ENCODE peak calls at places on chromosomes 5 and 9, in four cellular contexts. One of them, this sample, is unnamed.

GRCh38 chr5:122192883-122193496 is 63.6 kb downstream of the ZNF474 start:
- DNase-seq in IMR-90: peak; percentile 79
- DNase-seq in H9: no peak
- DNase-seq in mesenchymal stem cell: peak; percentile 71
- DNase-seq in this sample: peak; percentile 75

GRCh38 chr5:176574297-176574591 is 25.1 kb downstream of the CDHR2 start:
- DNase-seq in H9: no peak
- DNase-seq in IMR-90: no peak
- DNase-seq in mesenchymal stem cell: no peak
- DNase-seq in this sample: no peak

GRCh38 chr5:53260446-53260845 is 150.9 kb upstream of the MOCS2 start:
- DNase-seq in mesenchymal stem cell: no peak
- DNase-seq in IMR-90: no peak
- DNase-seq in H9: no peak
- DNase-seq in this sample: no peak

GRCh38 chr9:100098241-100098886 is 436 bp downstream of the ERP44 start:
- DNase-seq in IMR-90: peak; percentile 54
- DNase-seq in mesenchymal stem cell: peak; percentile 80
- DNase-seq in H9: peak; percentile 82
- DNase-seq in this sample: peak; percentile 88

GRCh38 chr5:78803386-78803785 is 154.8 kb upstream of the LHFPL2 start:
- DNase-seq in IMR-90: no peak
- DNase-seq in H9: no peak
- DNase-seq in mesenchymal stem cell: no peak
- DNase-seq in this sample: no peak

GRCh38 chr5:134046801-134047707 is 42.3 kb upstream of the VDAC1 start:
- DNase-seq in IMR-90: no peak
- DNase-seq in mesenchymal stem cell: no peak
- DNase-seq in H9: peak; percentile 72
- DNase-seq in this sample: no peak

GRCh38 chr9:129981180-129981907 is 61.6 kb downstream of the FNBP1 start:
- DNase-seq in IMR-90: no peak
- DNase-seq in mesenchymal stem cell: peak; percentile 32
- DNase-seq in H9: no peak
- DNase-seq in this sample: no peak

GRCh38 chr9:131629827-131630205 is 84.5 kb downstream of the PRRT1B start:
- DNase-seq in mesenchymal stem cell: no peak
- DNase-seq in IMR-90: no peak
- DNase-seq in H9: no peak
- DNase-seq in this sample: no peak

GRCh38 chr5:128052764-128053163 is 30.8 kb upstream of the SLC12A2 start:
- DNase-seq in mesenchymal stem cell: no peak
- DNase-seq in IMR-90: peak; percentile 35
- DNase-seq in H9: no peak
- DNase-seq in this sample: no peak

GRCh38 chr5:6410421-6410820 is 32.1 kb upstream of the MED10 start:
- DNase-seq in mesenchymal stem cell: no peak
- DNase-seq in H9: no peak
- DNase-seq in IMR-90: no peak
- DNase-seq in this sample: no peak

GRCh38 chr5:172773481-172774469 is 2.8 kb upstream of the DUSP1 start:
- DNase-seq in mesenchymal stem cell: peak; percentile 77
- DNase-seq in H9: no peak
- DNase-seq in IMR-90: peak; percentile 51
- DNase-seq in this sample: no peak

GRCh38 chr9:136695955-136696354 is 8.7 kb upstream of the AGPAT2 start:
- DNase-seq in mesenchymal stem cell: no peak
- DNase-seq in IMR-90: no peak
- DNase-seq in H9: no peak
- DNase-seq in this sample: no peak

GRCh38 chr9:3735251-3735650 is 209.4 kb upstream of the RFX3 start:
- DNase-seq in mesenchymal stem cell: no peak
- DNase-seq in IMR-90: no peak
- DNase-seq in H9: no peak
- DNase-seq in this sample: no peak

GRCh38 chr9:343773-344172 is 129.1 kb downstream of the DOCK8 start:
- DNase-seq in mesenchymal stem cell: no peak
- DNase-seq in H9: no peak
- DNase-seq in IMR-90: no peak
- DNase-seq in this sample: no peak

GRCh38 chr5:67291671-67292070 is 95.1 kb upstream of the CD180 start:
- DNase-seq in H9: no peak
- DNase-seq in mesenchymal stem cell: no peak
- DNase-seq in IMR-90: no peak
- DNase-seq in this sample: no peak

GRCh38 chr5:99949361-99949760 is 585.8 kb upstream of the FAM174A start:
- DNase-seq in IMR-90: no peak
- DNase-seq in mesenchymal stem cell: no peak
- DNase-seq in H9: no peak
- DNase-seq in this sample: no peak

GRCh38 chr5:88660947-88661869 is 221.8 kb downstream of the MEF2C start:
- DNase-seq in H9: peak; percentile 99
- DNase-seq in mesenchymal stem cell: peak; percentile 58
- DNase-seq in IMR-90: peak; percentile 77
- DNase-seq in this sample: peak; percentile 98

GRCh38 chr9:5651246-5651645 is 22.3 kb downstream of the RIC1 start:
- DNase-seq in H9: no peak
- DNase-seq in IMR-90: no peak
- DNase-seq in mesenchymal stem cell: no peak
- DNase-seq in this sample: peak; percentile 18

GRCh38 chr9:96853711-96854072 is 622 bp downstream of the ZNF782 start:
- DNase-seq in IMR-90: peak; percentile 5
- DNase-seq in H9: no peak
- DNase-seq in mesenchymal stem cell: peak; percentile 19
- DNase-seq in this sample: peak; percentile 7

GRCh38 chr5:1512541-1513291 is 11.0 kb downstream of the LPCAT1 start:
- DNase-seq in IMR-90: no peak
- DNase-seq in mesenchymal stem cell: no peak
- DNase-seq in H9: peak; percentile 27
- DNase-seq in this sample: no peak

GRCh38 chr9:136395345-136396218 is 4.4 kb downstream of the SNAPC4 start:
- DNase-seq in mesenchymal stem cell: no peak
- DNase-seq in H9: no peak
- DNase-seq in IMR-90: no peak
- DNase-seq in this sample: no peak

GRCh38 chr9:125387861-125388524 is 126.4 kb downstream of the GAPVD1 start:
- DNase-seq in mesenchymal stem cell: no peak
- DNase-seq in H9: no peak
- DNase-seq in IMR-90: no peak
- DNase-seq in this sample: no peak
- H2BK5ac ChIP-seq in mesenchymal stem cell: no peak overlapping the region
- H2BK5ac ChIP-seq in H9: no peak overlapping the region
- H2BK5ac ChIP-seq in IMR-90: no peak overlapping the region
- H2BK5ac ChIP-seq in this sample: no peak overlapping the region

DNA sequence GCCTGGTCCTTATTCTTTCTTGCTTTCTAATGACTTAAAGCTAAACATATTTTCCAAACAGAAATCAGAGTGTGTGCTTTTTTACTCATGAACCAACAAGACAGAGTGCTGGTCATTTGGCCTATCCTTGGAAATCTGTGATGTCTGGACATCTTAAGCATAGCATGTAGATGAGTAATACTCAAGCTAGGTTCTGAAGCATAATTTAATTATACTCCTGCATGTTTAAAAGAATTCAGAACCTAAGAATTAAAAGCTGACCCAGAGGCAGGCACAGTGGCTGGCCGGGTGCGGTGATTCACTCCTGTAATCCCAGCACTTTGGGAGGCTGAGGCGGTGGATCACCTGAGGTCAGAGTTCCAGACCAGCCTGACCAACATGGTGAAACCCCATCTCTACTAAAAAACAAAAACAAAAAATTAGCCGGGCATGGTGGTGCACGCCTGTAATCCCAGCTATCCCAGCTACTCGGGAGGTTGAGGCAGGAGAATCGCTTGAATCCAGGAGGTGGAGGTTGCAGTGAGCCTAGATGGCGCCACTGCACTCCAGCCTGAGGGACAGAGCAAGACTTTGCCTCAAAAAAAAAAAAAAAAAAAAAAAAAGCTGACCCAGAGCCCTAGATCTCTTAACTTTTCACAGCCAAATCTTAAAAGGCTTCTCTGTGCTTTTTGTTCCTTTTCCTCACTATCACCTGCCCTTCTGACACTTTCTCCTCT is 16.2 kb upstream of the TJP2 start:
- DNase-seq in IMR-90: peak; percentile 84
- DNase-seq in mesenchymal stem cell: peak; percentile 47
- DNase-seq in H9: peak; percentile 21
- DNase-seq in this sample: no peak
- H2BK5ac ChIP-seq in IMR-90: no peak overlapping the region
- H2BK5ac ChIP-seq in mesenchymal stem cell: no peak overlapping the region
- H2BK5ac ChIP-seq in H9: no peak overlapping the region
- H2BK5ac ChIP-seq in this sample: no peak overlapping the region

DNA sequence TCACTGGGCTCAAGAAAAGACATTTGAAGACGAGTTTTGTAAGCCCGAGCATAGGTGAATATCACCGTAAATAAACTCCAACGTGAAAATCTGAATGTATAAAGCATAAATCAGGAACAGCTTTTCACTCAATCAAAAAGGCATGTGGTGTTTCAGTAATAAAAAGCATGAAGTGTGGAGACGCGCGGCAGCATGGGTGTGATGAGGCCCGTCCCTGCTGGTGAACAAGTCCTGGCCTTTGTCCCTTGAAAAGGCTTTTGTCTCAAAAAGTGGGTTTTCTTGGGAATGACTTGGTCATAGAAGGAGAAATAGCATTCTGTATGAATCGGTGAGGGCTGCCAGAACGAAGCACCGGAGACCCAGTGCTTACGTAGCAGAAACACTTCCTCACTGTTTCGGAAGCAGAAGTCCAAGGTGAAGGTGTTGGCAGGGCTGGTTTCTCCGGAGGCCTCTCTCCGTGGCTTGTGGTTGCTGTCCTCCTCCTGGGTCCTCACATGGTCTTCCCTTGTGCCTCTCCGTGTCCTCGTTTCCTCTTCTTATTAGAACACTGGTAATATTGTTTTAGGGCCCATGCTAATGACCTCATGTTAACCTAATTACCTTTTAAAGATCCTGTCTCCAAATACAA is 24.9 kb downstream of the ROPN1L start:
- DNase-seq in H9: no peak
- DNase-seq in mesenchymal stem cell: no peak
- DNase-seq in IMR-90: no peak
- DNase-seq in this sample: no peak
- H2BK5ac ChIP-seq in H9: no peak overlapping the region
- H2BK5ac ChIP-seq in mesenchymal stem cell: no peak overlapping the region
- H2BK5ac ChIP-seq in IMR-90: no peak overlapping the region
- H2BK5ac ChIP-seq in this sample: no peak overlapping the region

GRCh38 chr5:55636711-55637110 is 75.4 kb downstream of the SLC38A9 start:
- DNase-seq in H9: no peak
- DNase-seq in IMR-90: peak; percentile 12
- DNase-seq in mesenchymal stem cell: peak; percentile 57
- DNase-seq in this sample: peak; percentile 87
- H2BK5ac ChIP-seq in H9: no peak overlapping the region
- H2BK5ac ChIP-seq in IMR-90: no peak overlapping the region
- H2BK5ac ChIP-seq in mesenchymal stem cell: no peak overlapping the region
- H2BK5ac ChIP-seq in this sample: peak overlapping the region; percentile 31

DNA sequence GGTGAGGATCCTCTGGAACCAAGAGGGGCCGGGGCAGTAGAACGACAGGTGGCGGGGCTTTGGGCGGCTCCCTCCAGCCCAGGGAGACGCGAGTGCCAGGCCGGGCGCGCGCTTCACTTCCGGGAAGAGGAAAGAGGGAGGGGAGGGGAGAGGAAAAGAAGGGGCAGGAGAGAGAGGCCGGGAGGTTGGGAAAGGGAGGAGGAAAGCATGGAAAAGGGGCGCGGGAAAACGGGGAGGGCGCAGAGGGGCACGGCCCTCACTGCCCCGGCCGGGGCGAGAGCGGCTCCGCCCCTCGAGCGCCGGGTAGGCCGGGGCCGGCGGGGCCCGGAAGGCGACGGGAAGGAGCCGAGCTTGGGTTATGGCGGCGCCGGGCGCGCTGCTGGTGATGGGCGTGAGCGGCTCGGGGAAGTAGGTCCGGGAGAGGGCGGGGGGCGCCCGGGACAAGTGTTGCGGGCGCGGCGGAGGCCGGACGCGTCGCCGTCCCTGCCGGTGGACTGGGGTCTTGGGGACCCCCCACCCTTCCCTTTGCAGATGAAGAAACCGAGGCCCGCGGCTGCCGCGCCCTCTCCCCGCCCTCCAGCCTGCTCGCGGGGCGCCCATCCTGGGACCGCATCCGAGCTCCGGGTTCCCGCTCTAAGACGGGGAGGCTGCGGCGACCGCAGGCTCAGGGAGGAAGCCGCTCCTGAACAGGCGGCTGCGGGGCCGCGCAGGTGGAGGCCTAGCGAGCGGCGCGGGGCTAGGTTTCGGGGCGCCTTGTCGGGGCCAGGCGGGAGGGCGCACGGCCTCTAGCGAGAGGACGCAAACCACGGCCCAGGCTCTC is at the start of gene IDNK:
- DNase-seq in H9: peak; percentile 70
- DNase-seq in IMR-90: peak; percentile 24
- DNase-seq in mesenchymal stem cell: peak; percentile 62
- DNase-seq in this sample: peak; percentile 78
- H2BK5ac ChIP-seq in H9: no peak within 1 kb of the TSS
- H2BK5ac ChIP-seq in IMR-90: peak within 1 kb of the TSS; percentile 35
- H2BK5ac ChIP-seq in mesenchymal stem cell: peak within 1 kb of the TSS; percentile 21
- H2BK5ac ChIP-seq in this sample: no peak within 1 kb of the TSS

DNA sequence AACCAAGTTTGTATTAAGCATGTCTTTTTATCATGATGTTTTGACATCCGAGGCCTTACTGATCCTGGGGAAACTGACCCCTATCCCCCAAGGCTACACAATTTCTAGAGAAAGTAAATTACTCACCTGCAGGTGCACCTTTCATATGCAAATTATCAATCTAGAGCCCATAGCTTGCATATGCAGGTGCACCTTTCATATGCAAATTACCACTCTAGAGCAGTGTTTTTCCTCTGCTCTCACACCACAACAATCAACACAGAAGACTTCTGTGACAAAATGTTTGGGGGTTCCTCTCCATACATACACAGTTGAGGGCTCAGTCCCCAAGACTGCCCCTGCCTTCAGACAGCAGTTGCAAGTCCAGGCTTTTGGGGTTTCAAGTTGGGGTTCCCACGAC is 203.7 kb upstream of the RORB start:
- DNase-seq in IMR-90: no peak
- DNase-seq in H9: peak; percentile 61
- DNase-seq in mesenchymal stem cell: no peak
- DNase-seq in this sample: no peak
- H2BK5ac ChIP-seq in IMR-90: no peak overlapping the region
- H2BK5ac ChIP-seq in H9: no peak overlapping the region
- H2BK5ac ChIP-seq in mesenchymal stem cell: no peak overlapping the region
- H2BK5ac ChIP-seq in this sample: no peak overlapping the region